ENCODE peak calls at places on chromosomes 13 and 19, in five cellular contexts. B is IMR-90, V is A549, R is WTC11, D is GM12878. C is an unnamed sample.

GRCh38 chr19:49771674-49772139 is 4.9 kb downstream of the AP2A1 start:
- DNase-seq in B (no peak), V (no peak), R (no peak), D (no peak), C (no peak)

GRCh38 chr19:17647071-17648020 is 40.8 kb downstream of the UNC13A start:
- DNase-seq in B (no peak), V (no peak), R (peak; percentile 40), D (no peak), C (no peak)

GRCh38 chr13:105070452-105070851 is 1465.0 kb downstream of the EFNB2 start:
- DNase-seq in B (no peak), V (no peak), R (no peak), D (no peak), C (no peak)

GRCh38 chr13:41917641-41918040 is 43.3 kb downstream of the VWA8 start:
- DNase-seq in B (peak; percentile 88), V (no peak), R (no peak), D (no peak), C (no peak)

GRCh38 chr13:75789451-75790197 is 153.5 kb downstream of the LMO7 start:
- DNase-seq in B (no peak), V (no peak), R (no peak), D (no peak), C (no peak)

GRCh38 chr13:38766799-38767198 is 79.9 kb downstream of the FREM2 start:
- DNase-seq in B (no peak), V (no peak), R (no peak), D (no peak), C (no peak)

GRCh38 chr13:101626925-101627555 is 174.6 kb downstream of the ITGBL1 start:
- DNase-seq in B (peak; percentile 2), V (no peak), R (no peak), D (peak; percentile 57), C (no peak)

GRCh38 chr19:41886761-41887710 is 4.1 kb downstream of the ARHGEF1 start:
- DNase-seq in B (no peak), V (no peak), R (no peak), D (no peak), C (no peak)

GRCh38 chr13:92074658-92075057 is 676.2 kb downstream of the GPC5 start:
- DNase-seq in B (no peak), V (no peak), R (peak; percentile 16), D (no peak), C (no peak)

GRCh38 chr13:60392136-60392535 is 4.9 kb upstream of the TDRD3 start:
- DNase-seq in B (no peak), V (no peak), R (no peak), D (no peak), C (no peak)

GRCh38 chr19:3403489-3404323 is 37.3 kb downstream of the NFIC start:
- DNase-seq in B (peak; percentile 97), V (no peak), R (no peak), D (no peak), C (no peak)

GRCh38 chr13:40191186-40191980 is 475.1 kb downstream of the FOXO1 start:
- DNase-seq in B (no peak), V (no peak), R (no peak), D (no peak), C (no peak)

GRCh38 chr13:40756042-40756441 is 14.9 kb downstream of the MRPS31 start:
- DNase-seq in B (no peak), V (no peak), R (no peak), D (no peak), C (no peak)

DNA sequence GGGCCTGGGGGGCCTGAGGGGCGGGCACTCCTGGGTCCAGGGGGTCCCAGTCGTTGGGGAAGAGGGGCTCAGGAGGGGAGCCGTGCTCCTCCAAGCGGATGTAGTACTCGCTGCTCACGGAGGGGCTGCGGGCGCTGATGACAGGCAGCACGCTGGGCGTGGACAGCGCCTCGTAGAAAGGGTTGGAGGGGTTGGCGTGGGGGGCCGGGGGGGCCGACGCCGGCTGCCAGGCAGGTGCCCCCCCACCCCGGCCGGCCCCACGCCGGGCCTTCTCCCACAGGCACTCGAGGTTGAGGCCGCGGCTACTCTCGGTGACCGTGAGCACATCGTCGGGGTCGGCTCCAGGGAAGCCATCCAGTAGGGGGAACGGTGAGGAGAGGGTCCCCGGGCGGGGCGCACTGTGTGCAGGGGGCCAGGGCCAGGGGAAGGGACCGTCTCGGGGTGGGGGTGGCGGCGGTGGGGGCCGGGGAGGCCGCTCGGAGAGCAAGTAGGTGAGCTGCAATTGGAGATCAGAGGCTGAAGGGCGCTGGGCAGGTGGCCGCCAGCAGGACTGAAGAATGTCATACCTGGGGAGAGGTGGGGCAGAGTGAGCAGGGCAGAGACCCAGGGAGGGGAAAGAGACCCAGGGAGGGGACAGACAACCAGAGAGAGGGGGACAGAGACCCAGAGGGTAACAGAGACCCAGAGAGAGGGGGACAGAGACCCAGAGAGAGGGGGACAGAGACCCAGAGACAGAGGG is 12.1 kb downstream of the LMTK3 start:
- DNase-seq in B (no peak), V (no peak), R (no peak), D (no peak), C (no peak)
- TF ChIP-seq USF2 in B (no peak), V (no peak), R (no peak), D (no peak), C (no peak)

DNA sequence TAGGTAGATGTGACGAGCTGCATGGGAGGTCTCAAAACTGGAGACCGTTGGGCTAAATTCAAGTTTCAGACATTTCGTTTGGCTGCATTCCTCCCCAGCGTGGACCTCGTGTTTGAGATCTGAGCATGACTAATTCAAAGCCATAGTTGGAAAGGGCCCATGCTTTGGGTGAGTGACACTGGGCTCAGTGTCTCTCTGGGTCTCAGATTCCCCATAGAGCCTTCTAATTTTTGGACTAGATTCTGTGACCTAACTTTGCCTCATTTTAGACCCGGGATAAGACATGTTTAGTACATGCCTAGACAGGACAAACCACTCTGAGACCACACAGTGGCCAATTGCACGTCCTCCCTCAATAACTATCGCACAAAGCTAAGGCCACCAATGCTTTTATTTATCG is 16.6 kb downstream of the CKM start:
- DNase-seq in B (no peak), V (no peak), R (no peak), D (no peak), C (no peak)
- TF ChIP-seq USF2 in B (no peak), V (no peak), R (no peak), D (no peak), C (no peak)

GRCh38 chr19:33217881-33218280 is 7.8 kb downstream of the SLC7A10 start:
- DNase-seq in B (no peak), V (no peak), R (no peak), D (no peak), C (no peak)

GRCh38 chr19:33220115-33220514 is 5.5 kb downstream of the SLC7A10 start:
- DNase-seq in B (no peak), V (no peak), R (no peak), D (no peak), C (no peak)

GRCh38 chr19:33221641-33222040 is 4.0 kb downstream of the SLC7A10 start:
- DNase-seq in B (peak; percentile 18), V (no peak), R (no peak), D (no peak), C (no peak)

GRCh38 chr19:33220735-33221134 is 4.9 kb downstream of the SLC7A10 start:
- DNase-seq in B (no peak), V (no peak), R (no peak), D (no peak), C (no peak)

GRCh38 chr19:33219261-33219812 is 6.3 kb downstream of the SLC7A10 start:
- DNase-seq in B (peak; percentile 39), V (no peak), R (peak; percentile 59), D (no peak), C (peak; percentile 78)
- TF ChIP-seq USF2 in B (no peak), V (no peak), R (no peak), D (no peak), C (no peak)

DNA sequence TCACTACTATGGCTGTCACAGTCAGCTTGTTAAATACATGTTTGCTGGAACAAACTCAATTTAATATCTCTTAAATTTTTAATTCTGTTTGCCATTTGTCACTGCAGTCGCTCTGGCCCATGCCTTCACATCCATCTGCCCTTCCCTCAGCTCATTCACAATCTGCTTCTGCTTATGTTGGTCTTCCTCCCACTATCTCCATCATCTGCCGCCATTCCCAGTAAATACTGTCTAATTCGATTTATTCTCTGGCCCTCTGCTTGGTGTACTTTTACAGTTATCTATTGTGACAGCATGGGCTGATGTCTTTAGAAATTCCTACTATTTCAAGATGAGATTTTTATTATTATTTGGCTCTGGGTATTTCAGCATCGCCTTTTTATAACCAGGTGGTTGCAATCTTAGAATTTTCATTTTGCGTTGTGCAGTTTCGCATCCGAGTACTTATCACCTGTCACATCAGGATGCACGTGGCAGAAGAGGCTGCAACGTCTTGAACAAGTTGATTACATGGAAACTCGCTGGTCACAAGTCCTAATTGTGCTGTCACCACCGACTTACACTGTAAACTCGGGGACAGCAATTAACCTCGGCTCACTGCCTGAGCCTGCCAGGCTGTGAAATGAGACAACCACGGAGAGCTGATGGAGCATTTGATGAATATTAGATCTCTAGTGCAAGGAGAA is 158.4 kb downstream of the MYO16 start:
- DNase-seq in B (no peak), V (no peak), R (no peak), D (no peak), C (no peak)
- TF ChIP-seq USF2 in B (no peak), V (no peak), R (no peak), D (no peak), C (no peak)

DNA sequence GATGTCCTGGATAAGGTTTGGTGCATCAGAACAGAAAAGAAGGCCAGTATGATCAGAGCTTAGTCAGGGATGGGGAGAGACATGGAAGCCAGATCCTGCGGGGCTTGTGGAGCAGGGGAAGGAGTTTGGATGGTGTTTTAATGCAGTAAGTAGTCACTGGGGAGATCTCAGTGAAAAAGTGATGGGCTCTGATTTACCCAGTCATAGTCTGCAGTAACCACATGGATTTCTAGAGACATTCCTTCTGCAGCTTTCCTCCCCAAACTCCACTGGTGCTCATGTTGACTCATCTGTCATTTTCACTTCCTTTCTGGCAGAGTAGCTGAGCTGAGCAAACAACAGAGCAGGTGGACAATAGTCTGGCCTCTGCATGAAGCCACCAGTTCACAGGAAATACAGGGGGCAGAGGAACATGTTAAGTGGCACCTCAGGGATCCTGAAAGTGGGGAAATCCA is 144.1 kb downstream of the DPF1 start:
- DNase-seq in B (peak; percentile 95), V (peak; percentile 92), R (no peak), D (peak; percentile 77), C (no peak)
- TF ChIP-seq USF2 in B (no peak), V (no peak), R (no peak), D (no peak), C (no peak)

GRCh38 chr13:97256343-97256783 is 34.2 kb downstream of the MBNL2 start:
- DNase-seq in B (peak; percentile 97), V (peak; percentile 64), R (no peak), D (no peak), C (no peak)

GRCh38 chr13:97259787-97260641 is 37.9 kb downstream of the MBNL2 start:
- DNase-seq in B (peak; percentile 84), V (peak; percentile 40), R (no peak), D (no peak), C (no peak)

GRCh38 chr13:97258801-97259200 is 36.7 kb downstream of the MBNL2 start:
- DNase-seq in B (peak; percentile 64), V (no peak), R (no peak), D (no peak), C (no peak)

GRCh38 chr13:97257228-97257755 is 35.2 kb downstream of the MBNL2 start:
- DNase-seq in B (no peak), V (no peak), R (no peak), D (no peak), C (no peak)

GRCh38 chr13:97257800-97258799 is 36.0 kb downstream of the MBNL2 start:
- DNase-seq in B (peak; percentile 90), V (peak; percentile 85), R (peak; percentile 55), D (peak; percentile 37), C (no peak)
- TF ChIP-seq USF2 in B (no peak), V (peak; percentile 34), R (no peak), D (no peak), C (no peak)